ENCODE peak calls at places on chromosomes 2 and 18, in five cellular contexts. U is cardiac fibroblast, I is RWPE2, Y is lower lobe of right lung, D is GM23338. X is an unnamed sample.

GRCh38 chr2:167388497-167388896 is 500.2 kb downstream of the XIRP2 start:
- DNase-seq in U (no peak), I (no peak), Y (no peak), D (peak), X (no peak)

GRCh38 chr18:3579701-3580100 is 129.7 kb downstream of the TGIF1 start:
- DNase-seq in U (peak), I (no peak), Y (no peak), D (no peak), X (no peak)

GRCh38 chr18:3794537-3795348 is 344.8 kb downstream of the TGIF1 start:
- DNase-seq in U (peak), I (peak), Y (no peak), D (peak), X (no peak)

GRCh38 chr2:165067958-165068612 is 112.8 kb upstream of the SLC38A11 start:
- DNase-seq in U (peak), I (no peak), Y (no peak), D (peak), X (no peak)

GRCh38 chr2:72893594-72894319 is 6.5 kb downstream of the SPR start:
- DNase-seq in U (peak), I (no peak), Y (no peak), D (peak), X (peak)

GRCh38 chr2:46901611-46902010 is 14.0 kb downstream of the MCFD2 start:
- DNase-seq in U (no peak), I (no peak), Y (no peak), D (no peak), X (no peak)

GRCh38 chr18:22871809-22872525 is 61.2 kb upstream of the RBBP8 start:
- DNase-seq in U (peak), I (no peak), Y (no peak), D (peak), X (no peak)

GRCh38 chr18:686339-687111 is 25.9 kb downstream of the ENOSF1 start:
- DNase-seq in U (no peak), I (no peak), Y (no peak), D (peak), X (no peak)

GRCh38 chr18:68564348-68564747 is 150.6 kb downstream of the TMX3 start:
- DNase-seq in U (no peak), I (no peak), Y (no peak), D (peak), X (no peak)

GRCh38 chr2:241989074-241989473 is 119.5 kb downstream of the RTP5 start:
- DNase-seq in U (no peak), I (no peak), Y (no peak), D (no peak), X (no peak)

GRCh38 chr2:18378020-18378653 is 182.3 kb downstream of the RDH14 start:
- DNase-seq in U (peak), I (no peak), Y (no peak), D (peak), X (peak)

GRCh38 chr2:219155054-219155644 is 5.5 kb downstream of the NHEJ1 start:
- DNase-seq in U (peak), I (no peak), Y (no peak), D (peak), X (peak)

GRCh38 chr18:48529796-48530195 is 9.0 kb upstream of the CTIF start:
- DNase-seq in U (peak), I (no peak), Y (no peak), D (no peak), X (no peak)

GRCh38 chr2:131431336-131431735 is 44.6 kb upstream of the TUBA3D start:
- DNase-seq in U (peak), I (no peak), Y (no peak), D (no peak), X (no peak)

DNA sequence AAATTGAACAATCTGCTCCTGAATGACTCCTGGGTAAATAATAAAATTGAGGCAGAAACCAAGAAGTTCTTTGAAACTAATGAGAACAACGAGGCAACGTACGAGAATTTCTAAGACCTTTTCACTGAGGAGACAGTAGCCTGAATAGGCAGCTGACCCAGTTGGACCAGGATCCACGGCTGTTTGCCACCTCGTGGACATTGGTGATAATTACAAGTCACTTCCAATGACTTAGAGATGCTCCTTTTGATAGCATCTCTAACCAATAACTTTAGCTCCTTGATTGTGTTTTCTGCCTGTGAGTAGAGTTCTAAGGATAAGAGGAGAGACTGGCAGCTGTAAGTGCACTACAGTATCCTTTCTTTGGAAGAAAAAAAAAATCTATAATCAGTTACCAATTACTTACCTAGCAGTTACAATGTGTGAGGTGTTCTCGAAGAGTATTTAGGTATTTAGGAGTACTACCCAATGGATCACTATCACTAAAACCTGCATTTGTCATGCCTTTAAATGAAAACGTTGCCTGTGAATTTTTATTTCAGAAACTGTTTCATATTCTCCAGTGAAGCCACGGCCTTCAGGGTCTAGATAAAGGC is 31.3 kb upstream of the CNTNAP5 start:
- DNase-seq in U (peak), I (no peak), Y (no peak), D (peak), X (no peak)
- TF ChIP-seq CTCF in U (peak), I (peak), Y (peak), D (peak), X (peak)

GRCh38 chr2:119682578-119682977 is 3.6 kb downstream of the TMEM177 start:
- DNase-seq in U (no peak), I (no peak), Y (no peak), D (no peak), X (no peak)

GRCh38 chr2:119684553-119684952 is 5.6 kb downstream of the TMEM177 start:
- DNase-seq in U (no peak), I (no peak), Y (no peak), D (no peak), X (no peak)

GRCh38 chr2:119681868-119682220 is 2.8 kb downstream of the TMEM177 start:
- DNase-seq in U (no peak), I (no peak), Y (no peak), D (no peak), X (no peak)

GRCh38 chr2:119683074-119683716 is 4.2 kb downstream of the TMEM177 start:
- DNase-seq in U (no peak), I (no peak), Y (no peak), D (no peak), X (no peak)

GRCh38 chr2:119683717-119684443 is 4.9 kb downstream of the TMEM177 start:
- DNase-seq in U (no peak), I (no peak), Y (no peak), D (no peak), X (no peak)
- TF ChIP-seq CTCF in U (no peak), I (no peak), Y (no peak), D (no peak), X (no peak)

GRCh38 chr18:38539373-38539772 is 973.8 kb upstream of the CELF4 start:
- DNase-seq in U (no peak), I (no peak), Y (no peak), D (peak), X (no peak)
- TF ChIP-seq CTCF in U (no peak), I (no peak), Y (no peak), D (peak), X (no peak)

DNA sequence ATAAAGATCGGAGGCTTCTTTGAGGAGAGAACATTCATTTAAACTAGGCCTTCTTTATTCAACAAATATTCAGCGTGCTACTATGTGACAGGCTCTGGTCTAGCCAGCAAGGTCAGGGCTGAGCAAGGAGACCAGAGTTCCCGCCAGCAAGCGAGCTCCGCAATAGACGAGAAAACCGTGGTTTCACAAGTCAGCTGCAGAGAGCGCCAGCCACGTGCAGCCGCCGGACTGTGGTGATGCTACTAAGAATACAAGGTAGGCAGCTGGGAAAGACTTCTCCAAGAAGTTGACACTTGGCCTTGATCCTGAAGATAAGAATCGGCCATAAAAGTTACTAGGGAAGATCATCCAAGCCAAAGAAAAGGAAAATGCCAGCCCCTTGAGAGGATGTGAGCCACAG is 533.7 kb upstream of the SALL3 start:
- DNase-seq in U (no peak), I (no peak), Y (no peak), D (no peak), X (no peak)
- TF ChIP-seq CTCF in U (no peak), I (no peak), Y (no peak), D (no peak), X (no peak)

GRCh38 chr2:8581601-8582041 is 100.2 kb upstream of the ID2 start:
- DNase-seq in U (no peak), I (no peak), Y (no peak), D (no peak), X (no peak)

GRCh38 chr2:8584174-8585066 is 97.4 kb upstream of the ID2 start:
- DNase-seq in U (no peak), I (no peak), Y (peak), D (no peak), X (no peak)

GRCh38 chr2:8582191-8582849 is 99.5 kb upstream of the ID2 start:
- DNase-seq in U (no peak), I (no peak), Y (no peak), D (no peak), X (no peak)

GRCh38 chr2:8582850-8583399 is 98.9 kb upstream of the ID2 start:
- DNase-seq in U (no peak), I (no peak), Y (no peak), D (no peak), X (no peak)

GRCh38 chr2:8583400-8584173 is 98.3 kb upstream of the ID2 start:
- DNase-seq in U (no peak), I (peak), Y (peak), D (peak), X (peak)
- TF ChIP-seq CTCF in U (no peak), I (no peak), Y (no peak), D (no peak), X (no peak)

DNA sequence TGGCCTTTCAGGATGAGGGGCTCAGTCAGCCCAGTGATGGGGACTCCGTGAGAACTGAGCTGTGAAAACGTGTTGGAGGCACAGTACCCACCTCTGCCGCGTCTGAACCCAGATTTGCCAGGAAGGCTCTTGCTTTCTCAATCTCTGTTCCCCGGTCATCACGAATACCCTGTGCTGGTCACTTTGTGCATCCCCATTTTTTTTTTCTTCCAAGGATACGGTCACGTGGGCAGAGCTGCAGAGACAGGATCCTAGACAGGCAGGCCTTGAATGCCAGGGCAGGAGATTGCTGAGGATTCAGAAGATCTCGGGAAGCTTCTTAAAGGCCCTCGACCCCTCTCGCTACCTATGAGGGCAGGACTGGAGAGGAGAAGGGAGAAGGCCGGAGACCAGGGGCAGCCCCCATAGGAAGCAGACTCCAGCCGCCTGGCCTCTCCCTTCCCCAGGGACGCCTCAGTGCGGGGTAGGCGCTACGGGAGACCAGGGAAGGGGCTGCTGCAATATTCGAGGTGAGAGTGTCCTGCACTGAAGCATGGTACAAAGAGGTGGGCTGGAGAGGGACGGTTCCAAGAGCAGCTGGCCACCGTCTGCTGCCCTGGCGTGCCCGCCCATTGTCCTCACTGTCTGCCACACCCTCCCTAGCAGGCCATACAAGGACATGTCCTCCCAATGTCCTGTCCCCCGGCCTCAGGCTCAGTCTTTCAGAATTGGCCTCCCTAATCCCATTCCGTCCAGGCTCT is 29.0 kb upstream of the TAF1B start:
- DNase-seq in U (no peak), I (peak), Y (no peak), D (no peak), X (peak)
- TF ChIP-seq CTCF in U (no peak), I (peak), Y (peak), D (no peak), X (no peak)

GRCh38 chr2:207768168-207768890 is 1.4 kb downstream of the FZD5 start:
- DNase-seq in U (peak), I (peak), Y (peak), D (peak), X (peak)

GRCh38 chr2:207766697-207767460 is 2.8 kb downstream of the FZD5 start:
- DNase-seq in U (no peak), I (no peak), Y (peak), D (peak), X (peak)

GRCh38 chr2:207765960-207766582 is 3.6 kb downstream of the FZD5 start:
- DNase-seq in U (no peak), I (no peak), Y (no peak), D (peak), X (no peak)

GRCh38 chr2:207768891-207769596 is 662 bp downstream of the FZD5 start:
- DNase-seq in U (peak), I (no peak), Y (peak), D (no peak), X (peak)

GRCh38 chr2:207767461-207768167 is 2.1 kb downstream of the FZD5 start:
- DNase-seq in U (peak), I (no peak), Y (peak), D (peak), X (no peak)
- TF ChIP-seq CTCF in U (peak), I (peak), Y (no peak), D (peak), X (peak)

GRCh38 chr2:44964704-44965343 is 23.3 kb downstream of the SIX3 start:
- DNase-seq in U (no peak), I (no peak), Y (no peak), D (peak), X (no peak)
- TF ChIP-seq CTCF in U (peak), I (no peak), Y (no peak), D (peak), X (no peak)

GRCh38 chr2:79660552-79660951 is 147.7 kb downstream of the CTNNA2 start:
- DNase-seq in U (peak), I (no peak), Y (no peak), D (no peak), X (no peak)
- TF ChIP-seq CTCF in U (no peak), I (no peak), Y (no peak), D (no peak), X (no peak)

DNA sequence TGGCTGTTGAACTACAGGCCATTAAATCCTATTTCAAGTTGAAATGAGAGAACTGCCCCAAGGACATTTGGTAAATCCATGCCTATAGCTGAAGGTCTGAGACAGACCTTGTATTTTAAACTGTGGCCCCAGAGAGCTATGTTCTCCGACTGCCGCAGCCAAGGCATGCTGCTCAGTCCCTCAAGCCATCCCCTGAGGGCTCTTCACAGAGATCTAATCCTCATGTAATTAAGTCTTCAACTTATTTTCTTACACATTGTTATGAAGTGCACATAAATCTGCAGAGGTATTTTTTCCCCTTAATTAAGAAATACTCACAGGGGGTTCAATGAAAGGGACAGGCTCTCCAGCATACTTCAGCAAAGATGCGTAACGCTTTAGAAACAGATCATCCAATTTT is 50.6 kb downstream of the ABCG8 start:
- DNase-seq in U (no peak), I (no peak), Y (no peak), D (no peak), X (no peak)
- TF ChIP-seq CTCF in U (no peak), I (no peak), Y (no peak), D (no peak), X (no peak)